ENCODE peak calls at places on chromosomes 1 and 21, in five cellular contexts. Y, P, C, Z and M are unnamed samples.

GRCh38 chr21:35940074-35940927 is 120.0 kb downstream of the SETD4 start:
- DNase-seq in C (no peak), Z (no peak), P (peak), Y (peak), M (no peak)

GRCh38 chr1:162191396-162192322 is 122.2 kb downstream of the NOS1AP start:
- DNase-seq in C (no peak), Y (peak), P (no peak), Z (no peak), M (no peak)

GRCh38 chr1:69513621-69514020 is 54.1 kb upstream of the LRRC7 start:
- DNase-seq in Y (no peak), Z (no peak), C (no peak), P (no peak), M (no peak)

GRCh38 chr1:118989878-118990378 is 1.8 kb upstream of the TBX15 start:
- DNase-seq in C (peak), Z (no peak), P (no peak), Y (no peak), M (no peak)

GRCh38 chr21:37085726-37086125 is 12.7 kb downstream of the TTC3 start:
- DNase-seq in C (no peak), P (no peak), Y (peak), Z (no peak), M (no peak)

GRCh38 chr1:183040600-183040999 is 17.4 kb downstream of the LAMC1 start:
- DNase-seq in P (no peak), Y (no peak), C (no peak), Z (no peak), M (no peak)

GRCh38 chr1:79323240-79324025 is 316.9 kb upstream of the ADGRL4 start:
- DNase-seq in Z (no peak), C (no peak), Y (no peak), P (no peak), M (no peak)

GRCh38 chr1:221809101-221810029 is 67.5 kb upstream of the DUSP10 start:
- DNase-seq in Z (no peak), P (no peak), Y (no peak), C (no peak), M (no peak)

GRCh38 chr1:145846191-145846590 is 761 bp downstream of the NUDT17 start:
- DNase-seq in Y (peak), C (peak), Z (no peak), P (peak), M (peak)

GRCh38 chr1:117541003-117541402 is 64.8 kb upstream of the TENT5C start:
- DNase-seq in P (no peak), C (no peak), Z (no peak), Y (no peak), M (no peak)

GRCh38 chr1:9294440-9294773 is 1.7 kb downstream of the SPSB1 start:
- DNase-seq in P (no peak), C (no peak), Z (no peak), Y (no peak), M (no peak)
- TF ChIP-seq TAF1 in P (no peak), C (no peak), Z (no peak), Y (no peak), M (no peak)

GRCh38 chr1:171286032-171286705 is 27.8 kb upstream of the FMO4 start:
- DNase-seq in Y (no peak), Z (no peak), C (no peak), P (no peak), M (no peak)
- TF ChIP-seq TAF1 in Y (no peak), Z (no peak), C (no peak), P (no peak), M (no peak)

DNA sequence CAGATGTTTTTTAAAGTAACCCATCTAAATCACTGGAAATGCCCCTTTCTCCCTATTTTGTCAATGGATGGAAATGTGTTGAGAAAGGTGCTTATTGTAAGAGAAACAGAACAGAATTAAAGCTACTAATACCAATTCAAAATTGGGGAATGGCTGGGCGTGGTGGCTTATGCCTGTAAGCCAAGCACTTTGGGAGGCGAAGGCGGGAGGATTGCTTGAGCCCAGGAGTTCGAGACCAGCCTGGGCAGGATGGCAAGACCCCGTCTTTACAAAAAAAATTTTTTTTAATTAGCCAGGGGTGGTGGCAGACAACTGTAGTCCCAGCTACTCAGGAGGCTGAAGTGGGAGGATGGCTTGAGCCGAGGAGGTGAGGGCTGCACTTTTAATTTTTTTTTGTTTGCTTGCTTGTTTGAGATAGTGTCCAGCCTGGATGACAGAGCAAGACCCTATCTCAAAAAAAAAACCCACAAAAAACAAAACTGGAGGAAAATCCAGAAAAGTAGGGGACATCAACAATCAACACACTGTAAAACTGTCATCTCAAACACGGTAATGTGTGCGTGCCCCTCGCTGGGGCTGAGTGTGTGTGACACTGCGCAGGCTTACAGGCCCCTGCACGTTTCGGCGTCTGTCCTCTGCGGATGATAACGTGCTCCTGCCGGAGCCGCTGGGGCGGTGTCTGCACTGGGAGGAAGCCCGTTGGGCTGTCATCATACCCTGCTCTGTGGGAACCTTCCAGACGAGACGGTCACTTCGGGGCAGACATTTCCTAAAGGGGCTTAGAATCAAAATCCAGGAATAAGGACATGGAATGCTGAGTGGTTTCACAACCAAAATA is 11.6 kb upstream of the POFUT2 start:
- DNase-seq in P (no peak), Z (no peak), C (no peak), Y (peak), M (no peak)
- TF ChIP-seq TAF1 in P (no peak), Z (no peak), C (no peak), Y (no peak), M (no peak)

DNA sequence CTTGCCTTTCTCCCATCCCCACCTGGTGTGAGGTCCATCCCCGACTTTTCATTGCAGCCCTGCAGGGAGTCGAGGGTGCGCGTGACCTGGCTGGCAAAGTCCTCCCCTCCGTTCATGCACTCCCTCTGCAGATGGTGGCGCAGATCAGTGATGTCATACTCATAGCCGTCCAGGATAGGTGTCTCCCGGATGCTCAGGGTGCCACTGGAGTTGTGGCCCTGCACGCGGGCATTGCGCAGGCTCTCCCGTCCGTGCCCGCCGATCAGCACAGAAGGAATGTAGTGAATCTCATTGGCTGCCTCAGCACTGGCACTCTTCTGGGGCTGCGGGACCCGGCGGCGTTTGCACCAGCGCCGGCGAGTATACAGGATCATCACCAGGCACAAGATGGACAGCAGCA is 132.1 kb downstream of the ASTN1 start:
- DNase-seq in Z (no peak), Y (peak), P (no peak), C (no peak), M (no peak)
- TF ChIP-seq TAF1 in Z (no peak), Y (no peak), P (no peak), C (no peak), M (no peak)

GRCh38 chr21:41678944-41679343 is 87.9 kb downstream of the RIPK4 start:
- DNase-seq in Z (no peak), P (no peak), C (peak), Y (peak), M (no peak)
- TF ChIP-seq TAF1 in Z (no peak), P (no peak), C (no peak), Y (no peak), M (no peak)

GRCh38 chr1:51044834-51045233 is 57.2 kb upstream of the C1orf185 start:
- DNase-seq in C (no peak), Y (peak), Z (no peak), P (no peak), M (no peak)
- TF ChIP-seq TAF1 in C (no peak), Y (no peak), Z (no peak), P (no peak), M (no peak)

GRCh38 chr1:53712276-53712675 is 26.7 kb downstream of the GLIS1 start:
- DNase-seq in Z (no peak), Y (no peak), P (no peak), C (no peak), M (no peak)
- TF ChIP-seq TAF1 in Z (no peak), Y (no peak), P (no peak), C (no peak), M (no peak)

GRCh38 chr1:156279837-156280236 is 2.8 kb downstream of the SMG5 start:
- DNase-seq in P (no peak), Z (no peak), Y (no peak), C (no peak), M (no peak)

GRCh38 chr1:156284112-156284511 is at the start of gene TMEM79:
- DNase-seq in P (no peak), Y (no peak), Z (no peak), C (no peak), M (no peak)

GRCh38 chr1:156281281-156282142 is 1.1 kb downstream of the SMG5 start:
- DNase-seq in P (peak), Z (no peak), C (no peak), Y (peak), M (no peak)

GRCh38 chr1:156282479-156283222 is at the start of gene SMG5:
- DNase-seq in P (peak), Y (peak), Z (peak), C (peak), M (peak)

DNA sequence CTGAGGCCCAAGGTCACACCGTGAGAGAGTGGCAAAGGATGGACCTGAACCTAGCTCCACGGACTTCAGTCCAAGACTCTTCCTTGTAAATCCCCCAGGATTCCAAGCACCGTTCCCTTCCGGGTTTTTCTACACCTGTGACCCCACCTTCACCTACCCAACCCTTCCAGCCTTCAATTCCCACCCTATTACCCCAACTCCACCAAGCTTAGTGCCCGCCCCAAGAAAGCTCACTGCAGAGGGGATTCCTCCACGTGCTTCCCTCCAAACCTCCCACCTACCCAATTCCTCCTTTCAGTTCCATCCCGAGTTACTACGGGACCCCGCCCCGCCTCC is 514 bp downstream of the SMG5 start:
- DNase-seq in Y (no peak), Z (no peak), C (no peak), P (no peak), M (no peak)
- TF ChIP-seq TAF1 in Y (no peak), Z (no peak), C (no peak), P (no peak), M (no peak)

DNA sequence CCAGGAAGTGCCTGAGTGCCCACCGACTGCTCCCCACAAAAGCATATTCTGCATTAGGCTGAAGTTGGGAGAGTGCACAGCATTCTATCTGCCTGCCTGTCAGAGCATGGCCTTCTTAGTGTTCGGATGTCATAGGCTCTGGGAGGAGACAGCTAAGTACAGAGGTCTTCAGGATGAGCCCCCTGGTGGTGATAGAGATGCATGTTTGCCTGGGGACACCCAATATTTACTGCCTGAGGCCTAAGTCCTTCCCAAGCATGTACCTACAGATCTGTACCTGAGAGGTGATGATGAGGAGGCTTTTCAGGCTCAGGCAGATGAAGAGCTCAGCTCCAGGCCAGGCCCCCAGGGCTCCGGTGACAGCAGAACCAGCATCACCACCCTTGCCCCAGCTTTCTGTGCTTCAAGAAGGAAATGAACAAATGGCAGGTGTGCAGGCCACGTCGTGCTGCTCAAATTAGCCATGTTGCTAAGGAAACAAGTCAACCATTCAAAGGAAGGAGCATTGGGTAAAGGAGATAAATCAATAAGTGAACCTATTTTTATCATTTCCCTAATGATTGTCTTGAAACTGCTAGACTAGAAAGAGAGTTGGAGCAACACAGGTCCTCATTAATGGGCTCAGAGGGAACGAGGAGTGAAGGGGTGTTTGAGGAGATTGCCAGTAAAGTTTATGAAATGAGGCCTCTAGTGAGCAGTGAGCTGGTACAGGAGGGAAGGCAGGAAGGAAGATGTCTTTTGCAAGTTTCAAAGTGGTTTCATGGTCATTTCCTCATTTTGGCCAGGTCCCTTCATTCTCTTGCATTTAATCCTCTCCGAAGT is 21.2 kb downstream of the CACNA1E start:
- DNase-seq in C (peak), Y (peak), Z (peak), P (peak), M (no peak)
- TF ChIP-seq TAF1 in C (no peak), Y (no peak), Z (no peak), P (no peak), M (peak)